ENCODE peak calls at places on chromosomes 2 and 18, in eight cellular contexts. Z is left lung, P is left ventricle myocardium inferior, V is astrocyte, H is fibroblast of lung, U is neural progenitor cell, B is bronchial epithelial cell, L is AG04450. A is an unnamed sample.

GRCh38 chr2:205768815-205769493 is 86.7 kb downstream of the NRP2 start:
- DNase-seq in U (no peak), Z (no peak), B (peak), V (peak), L (no peak), P (no peak), H (peak), A (peak)

GRCh38 chr2:230695551-230695950 is 17.1 kb upstream of the CAB39 start:
- DNase-seq in U (no peak), B (no peak), L (no peak), V (no peak), H (no peak), P (no peak), Z (no peak), A (no peak)

GRCh38 chr18:10090668-10091067 is 176.9 kb downstream of the VAPA start:
- DNase-seq in L (no peak), P (no peak), H (no peak), V (no peak), U (no peak), B (no peak), Z (no peak), A (no peak)

GRCh38 chr2:70328921-70329561 is 27.2 kb upstream of the FAM136A start:
- DNase-seq in P (no peak), Z (peak), V (peak), L (no peak), B (peak), U (no peak), H (no peak), A (peak)

GRCh38 chr2:216107760-216108159 is 1.4 kb upstream of the XRCC5 start:
- DNase-seq in V (no peak), B (no peak), H (no peak), Z (no peak), U (peak), P (no peak), L (no peak), A (no peak)

GRCh38 chr2:85168984-85169383 is 35.8 kb downstream of the TCF7L1 start:
- DNase-seq in Z (no peak), P (no peak), V (no peak), H (no peak), L (no peak), B (no peak), U (no peak), A (no peak)

GRCh38 chr2:63537306-63537705 is 51.0 kb downstream of the WDPCP start:
- DNase-seq in L (no peak), H (no peak), U (no peak), B (peak), V (peak), Z (no peak), P (no peak), A (no peak)

GRCh38 chr2:134460583-134460998 is 206.7 kb downstream of the MGAT5 start:
- DNase-seq in L (peak), V (peak), U (peak), P (peak), H (peak), B (peak), Z (peak), A (peak)

GRCh38 chr2:149617476-149617875 is 29.9 kb upstream of the MMADHC start:
- DNase-seq in L (no peak), Z (no peak), P (no peak), U (no peak), B (peak), H (peak), V (peak), A (peak)

GRCh38 chr18:3554091-3554601 is 104.2 kb downstream of the TGIF1 start:
- DNase-seq in H (no peak), V (peak), B (no peak), P (no peak), Z (no peak), U (peak), L (no peak), A (no peak)

GRCh38 chr2:74849228-74849892 is 15.4 kb downstream of the HK2 start:
- DNase-seq in Z (peak), U (peak), V (no peak), P (peak), H (no peak), L (no peak), B (peak), A (peak)

GRCh38 chr2:226772389-226773179 is 27.0 kb downstream of the IRS1 start:
- DNase-seq in L (no peak), V (peak), U (no peak), P (no peak), Z (no peak), B (no peak), H (no peak), A (no peak)

GRCh38 chr2:207330912-207331311 is 165.2 kb upstream of the KLF7 start:
- DNase-seq in Z (peak), H (peak), V (peak), B (peak), U (no peak), L (peak), P (no peak), A (peak)

GRCh38 chr2:45205985-45206384 is 196.7 kb upstream of the SIX2 start:
- DNase-seq in B (no peak), Z (no peak), V (no peak), L (no peak), H (no peak), P (no peak), U (no peak), A (no peak)

GRCh38 chr2:235027558-235028214 is 75.9 kb downstream of the SH3BP4 start:
- DNase-seq in H (peak), Z (no peak), B (peak), L (no peak), P (no peak), U (no peak), V (peak), A (peak)

GRCh38 chr2:8142456-8142855 is 539.4 kb upstream of the ID2 start:
- DNase-seq in P (no peak), B (no peak), U (no peak), H (no peak), V (no peak), Z (no peak), L (no peak), A (no peak)

GRCh38 chr2:96897491-96898134 is 27.7 kb upstream of the SEMA4C start:
- DNase-seq in H (no peak), U (no peak), B (peak), Z (no peak), P (no peak), V (peak), L (no peak), A (peak)

GRCh38 chr2:34104601-34105000 is 505.5 kb upstream of the FAM98A start:
- DNase-seq in Z (no peak), L (no peak), H (peak), B (peak), V (no peak), U (no peak), P (no peak), A (no peak)

GRCh38 chr2:95314964-95315611 is 17.9 kb downstream of the KCNIP3 start:
- DNase-seq in L (no peak), V (no peak), U (peak), H (peak), P (no peak), Z (no peak), B (peak), A (peak)

GRCh38 chr2:135546432-135546831 is 15.1 kb downstream of the R3HDM1 start:
- DNase-seq in U (no peak), Z (no peak), B (no peak), V (no peak), P (no peak), H (no peak), L (no peak), A (no peak)

GRCh38 chr18:48639772-48640432 is 101.1 kb downstream of the CTIF start:
- DNase-seq in H (no peak), Z (no peak), V (no peak), B (no peak), L (no peak), U (peak), P (no peak), A (no peak)

GRCh38 chr2:104867351-104868080 is 13.6 kb downstream of the POU3F3 start:
- DNase-seq in L (no peak), B (no peak), Z (no peak), H (no peak), U (peak), V (peak), P (no peak), A (no peak)

GRCh38 chr18:58391113-58391892 is 237.6 kb downstream of the ALPK2 start:
- DNase-seq in U (no peak), L (no peak), P (no peak), Z (no peak), H (peak), B (no peak), V (no peak), A (no peak)

GRCh38 chr18:12308386-12309100 is 502 bp downstream of the TUBB6 start:
- DNase-seq in P (peak), L (peak), V (peak), U (peak), H (peak), B (peak), Z (peak), A (peak)

GRCh38 chr2:6835467-6835866 is 30.2 kb downstream of the CMPK2 start:
- DNase-seq in Z (no peak), H (no peak), U (no peak), B (no peak), P (no peak), L (no peak), V (peak), A (peak)

GRCh38 chr18:13257361-13257980 is 38.9 kb downstream of the LDLRAD4 start:
- DNase-seq in U (no peak), P (no peak), B (no peak), H (no peak), V (no peak), L (no peak), Z (no peak), A (no peak)

GRCh38 chr2:79916285-79916684 is 388.3 kb downstream of the LRRTM1 start:
- DNase-seq in V (no peak), L (no peak), B (no peak), Z (no peak), H (no peak), P (no peak), U (no peak), A (no peak)

GRCh38 chr2:25478736-25479135 is 137.0 kb upstream of the DNMT3A start:
- DNase-seq in B (no peak), V (no peak), U (no peak), H (no peak), P (no peak), Z (no peak), L (no peak), A (no peak)

GRCh38 chr2:45450633-45451032 is 160.4 kb downstream of the SRBD1 start:
- DNase-seq in B (no peak), Z (no peak), H (no peak), P (no peak), U (no peak), V (no peak), L (no peak), A (no peak)

GRCh38 chr2:117686699-117687098 is 127.8 kb upstream of the DDX18 start:
- DNase-seq in Z (no peak), H (no peak), U (no peak), P (no peak), L (no peak), B (no peak), V (no peak), A (no peak)

GRCh38 chr18:9659499-9660387 is 45.4 kb upstream of the PPP4R1 start:
- DNase-seq in P (no peak), Z (no peak), H (no peak), B (no peak), U (no peak), V (no peak), L (no peak), A (no peak)

GRCh38 chr2:227363756-227364155 is 15.3 kb downstream of the TM4SF20 start:
- DNase-seq in L (no peak), H (no peak), V (no peak), Z (no peak), U (no peak), B (peak), P (no peak), A (peak)

GRCh38 chr2:170408461-170409163 is 230.7 kb downstream of the MYO3B start:
- DNase-seq in Z (no peak), H (no peak), B (no peak), L (no peak), P (no peak), U (no peak), V (no peak), A (no peak)

GRCh38 chr2:197145471-197146056 is 165.0 kb downstream of the ANKRD44 start:
- DNase-seq in B (peak), U (no peak), H (no peak), Z (no peak), V (no peak), P (no peak), L (no peak), A (no peak)

DNA sequence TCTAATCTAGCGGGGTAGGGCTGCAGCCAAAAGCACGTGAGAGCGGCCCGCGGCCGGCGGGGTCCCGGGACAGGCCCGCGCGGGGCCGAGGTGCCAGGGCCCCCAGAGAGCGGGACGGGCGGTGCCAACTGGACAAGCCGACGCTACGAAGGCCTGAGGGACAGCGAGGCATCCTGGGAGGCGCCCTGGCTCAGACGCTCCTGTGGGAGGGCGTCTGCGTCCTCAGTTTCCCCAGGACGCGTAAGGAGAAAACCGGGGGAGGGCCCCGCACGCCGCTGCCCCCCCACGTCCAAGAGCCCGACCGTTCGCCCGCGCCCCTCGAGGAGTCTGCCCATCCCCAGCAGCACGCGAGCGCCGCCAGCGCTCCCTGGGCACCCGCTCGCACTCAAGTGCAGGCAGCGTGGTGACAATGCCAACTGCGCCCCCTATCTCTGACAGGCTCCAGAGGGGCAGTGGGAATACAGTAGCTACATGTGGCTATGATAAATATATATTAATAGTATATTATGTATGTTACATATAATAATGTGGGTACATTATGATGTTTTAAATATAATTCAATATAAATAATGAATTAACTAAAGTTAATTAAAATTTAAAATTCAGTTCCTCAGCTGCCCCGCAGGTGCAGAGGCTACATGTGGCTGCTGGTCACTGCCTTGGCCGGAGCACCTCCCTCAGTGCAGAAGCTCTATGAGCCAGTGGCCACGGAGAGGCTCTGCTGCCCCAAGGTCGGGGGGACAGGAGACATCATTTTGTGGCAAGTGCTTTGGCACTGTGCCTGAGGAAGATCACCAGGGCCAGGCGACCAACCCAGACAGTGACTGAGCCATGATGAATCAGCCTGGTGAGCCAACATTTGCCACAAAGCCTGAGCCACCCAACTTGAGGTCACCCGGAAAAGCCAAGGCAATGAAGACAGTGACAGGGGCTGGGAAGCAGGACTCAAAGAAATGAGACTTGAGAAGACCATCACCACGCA is 5.5 kb upstream of the SFT2D3 start:
- DNase-seq in B (peak), L (no peak), H (peak), V (peak), U (peak), P (no peak), Z (peak), A (peak)
- TF ChIP-seq CTCF in B (peak), L (peak), H (peak), V (no peak), U (peak), P (peak), Z (peak), A (peak)

DNA sequence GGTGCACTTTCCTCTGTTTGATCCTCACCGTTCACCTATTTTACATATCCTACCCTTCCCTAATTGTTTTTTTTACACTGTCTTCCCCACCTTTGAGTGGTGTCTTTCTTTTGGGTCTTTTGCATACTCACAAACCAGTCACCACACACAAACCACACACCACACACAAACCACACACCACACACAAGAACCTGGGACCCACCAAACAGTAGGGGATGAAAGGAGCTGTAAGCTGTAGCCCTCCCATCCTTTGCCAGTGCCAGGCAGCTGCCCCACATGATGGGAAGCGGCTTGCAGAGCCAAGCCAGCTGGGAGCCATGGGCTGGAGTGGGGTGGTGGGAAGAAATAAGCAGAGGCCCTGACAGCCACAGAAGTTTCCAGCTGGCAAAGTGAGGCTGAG is 38.9 kb upstream of the MSH6 start:
- DNase-seq in U (no peak), L (no peak), B (no peak), V (no peak), H (no peak), P (no peak), Z (no peak), A (no peak)
- H3K4me3 ChIP-seq in U (no peak), L (no peak), B (no peak), V (no peak), H (no peak), P (no peak), Z (no peak), A (no peak)

DNA sequence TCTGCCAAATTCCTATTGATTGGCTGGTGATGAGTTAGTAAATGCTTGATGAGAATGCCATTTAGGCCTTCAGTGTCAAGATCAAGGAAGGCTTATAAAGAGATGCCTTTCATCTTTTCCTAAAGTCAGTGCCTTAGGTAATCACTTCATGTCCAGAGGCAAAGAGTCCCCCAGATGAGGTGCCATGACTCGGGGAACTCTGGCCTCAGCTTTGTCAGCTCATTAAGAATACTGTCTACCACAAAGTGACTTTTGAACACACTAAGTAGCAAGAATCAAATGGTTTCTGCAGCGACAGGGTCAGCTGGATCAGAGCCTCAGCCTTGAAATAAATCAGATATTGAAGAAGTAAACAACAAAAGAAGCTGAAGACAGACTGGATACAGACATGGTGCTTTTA is 120.2 kb upstream of the SLC39A10 start:
- DNase-seq in U (no peak), Z (no peak), H (no peak), L (no peak), B (no peak), P (no peak), V (no peak), A (no peak)
- TF ChIP-seq CTCF in U (no peak), Z (no peak), H (no peak), L (no peak), B (no peak), P (no peak), V (no peak), A (no peak)

DNA sequence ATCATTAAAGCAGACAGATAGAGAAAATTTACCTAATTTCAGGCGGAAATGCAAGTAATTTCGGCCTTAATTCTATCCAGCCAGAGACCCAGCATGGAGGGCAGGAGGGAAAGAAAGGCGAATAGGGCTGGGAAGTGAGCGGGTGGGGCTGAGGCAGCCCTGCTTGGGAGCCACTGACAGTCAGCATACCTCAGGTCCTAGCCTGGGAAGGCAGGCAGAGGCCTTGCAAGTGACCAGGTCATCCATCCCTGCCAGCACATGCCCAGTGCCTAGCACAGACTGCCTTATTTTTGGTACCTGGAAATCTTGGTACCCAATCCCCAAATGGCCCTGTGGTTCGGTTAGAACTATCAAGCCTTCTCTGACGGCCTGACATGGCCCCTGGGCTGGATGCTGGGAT is 1.5 kb downstream of the GDF7 start:
- DNase-seq in P (no peak), Z (no peak), H (no peak), B (no peak), L (no peak), V (no peak), U (no peak), A (no peak)
- H3K4me3 ChIP-seq in P (peak), Z (no peak), H (no peak), B (no peak), L (no peak), V (no peak), U (no peak), A (no peak)

GRCh38 chr2:236703906-236704305 is 134.3 kb downstream of the ACKR3 start:
- DNase-seq in V (no peak), B (no peak), L (no peak), H (no peak), P (no peak), U (no peak), Z (no peak), A (no peak)

GRCh38 chr2:236700703-236701102 is 131.1 kb downstream of the ACKR3 start:
- DNase-seq in V (no peak), H (no peak), Z (no peak), U (no peak), B (no peak), P (no peak), L (no peak), A (no peak)

GRCh38 chr2:236705295-236706114 is 135.9 kb downstream of the ACKR3 start:
- DNase-seq in U (no peak), H (peak), Z (peak), V (no peak), P (no peak), B (no peak), L (no peak), A (no peak)

GRCh38 chr2:236703310-236703709 is 133.7 kb downstream of the ACKR3 start:
- DNase-seq in V (no peak), L (no peak), B (no peak), H (no peak), U (no peak), Z (no peak), P (no peak), A (no peak)

DNA sequence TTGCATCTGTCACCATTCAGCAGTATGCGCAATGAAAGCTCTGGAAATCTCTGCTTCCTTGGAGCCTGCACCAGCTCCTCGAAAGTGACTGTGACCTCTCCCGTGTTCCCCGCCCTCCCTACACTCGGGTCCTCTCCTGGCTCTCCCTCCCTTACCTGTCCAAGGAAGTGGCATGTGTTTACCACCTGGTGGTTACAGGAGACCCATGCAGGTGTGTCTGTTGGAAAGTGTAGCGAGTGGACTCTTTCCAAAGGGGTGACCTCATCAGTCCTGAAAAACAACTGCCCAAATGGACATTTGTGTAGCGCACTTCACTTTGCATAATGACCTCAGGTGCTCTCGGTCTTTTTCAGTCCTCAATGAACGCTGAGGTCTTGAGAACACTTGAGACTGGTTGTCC is 133.1 kb downstream of the ACKR3 start:
- DNase-seq in H (no peak), L (no peak), U (no peak), P (no peak), B (no peak), V (no peak), Z (no peak), A (no peak)
- TF ChIP-seq CTCF in H (no peak), L (no peak), U (no peak), P (no peak), B (no peak), V (no peak), Z (no peak), A (no peak)